ENCODE peak calls at places on chromosomes 3 and 15, in four cellular contexts. S, W, T and R are unnamed samples.

GRCh38 chr3:110989446-110989845 is 82.2 kb upstream of the NECTIN3 start:
- DNase-seq in T (no peak), S (no peak), W (no peak), R (no peak)

GRCh38 chr3:142077859-142078500 is 71.4 kb downstream of the TFDP2 start:
- DNase-seq in T (no peak), S (no peak), W (no peak), R (no peak)

GRCh38 chr3:159229161-159229560 is 427.3 kb downstream of the MFSD1 start:
- DNase-seq in S (no peak), W (no peak), T (no peak), R (no peak)

GRCh38 chr3:178949896-178950295 is 121.7 kb downstream of the ZMAT3 start:
- DNase-seq in T (peak), W (no peak), S (no peak), R (no peak)

GRCh38 chr3:194312186-194312742 is 38.9 kb downstream of the CPN2 start:
- DNase-seq in S (no peak), T (no peak), W (no peak), R (no peak)

GRCh38 chr3:35671483-35671882 is 32.2 kb downstream of the ARPP21 start:
- DNase-seq in W (no peak), S (no peak), T (no peak), R (peak)

GRCh38 chr3:68256635-68257034 is 602.2 kb upstream of the SUCLG2 start:
- DNase-seq in T (no peak), W (no peak), S (peak), R (peak)

GRCh38 chr3:18444597-18445420 is 19.7 kb upstream of the SATB1 start:
- DNase-seq in T (peak), W (no peak), S (peak), R (peak)

GRCh38 chr15:62592920-62593319 is 427.8 kb upstream of the C2CD4B start:
- DNase-seq in T (no peak), S (no peak), W (no peak), R (no peak)

GRCh38 chr3:51389423-51390183 is 1.5 kb upstream of the RBM15B start:
- DNase-seq in W (no peak), S (peak), T (peak), R (peak)

GRCh38 chr15:42070276-42070965 is 23.9 kb downstream of the PLA2G4D start:
- DNase-seq in S (no peak), T (no peak), W (no peak), R (no peak)

GRCh38 chr3:114623420-114624046 is 329.7 kb downstream of the TIGIT start:
- DNase-seq in T (peak), W (no peak), S (no peak), R (no peak)

GRCh38 chr15:101295607-101296225 is 668 bp upstream of the SNRPA1 start:
- DNase-seq in S (no peak), W (no peak), T (peak), R (no peak)

GRCh38 chr3:188179006-188179966 is 25.3 kb downstream of the LPP start:
- DNase-seq in T (peak), S (no peak), W (no peak), R (peak)
- H3K4me3 ChIP-seq in T (peak), S (no peak), W (no peak), R (no peak)

GRCh38 chr3:123201557-123202427 is at the start of gene SEC22A:
- DNase-seq in S (peak), T (peak), W (peak), R (peak)
- H3K4me2 ChIP-seq in S (peak), T (peak), W (peak), R (peak)

GRCh38 chr3:188431553-188431952 is 277.6 kb downstream of the LPP start:
- DNase-seq in T (peak), W (no peak), S (no peak), R (no peak)
- H3K27ac ChIP-seq in T (peak), W (no peak), S (no peak), R (no peak)

GRCh38 chr3:171256445-171257250 is 203.6 kb downstream of the TNIK start:
- DNase-seq in T (peak), S (no peak), W (no peak), R (no peak)

GRCh38 chr3:171258316-171258715 is 201.9 kb downstream of the TNIK start:
- DNase-seq in T (peak), S (no peak), W (peak), R (no peak)

GRCh38 chr3:171260430-171260829 is 199.8 kb downstream of the TNIK start:
- DNase-seq in S (no peak), W (no peak), T (no peak), R (no peak)

GRCh38 chr3:171255236-171255806 is 204.9 kb downstream of the TNIK start:
- DNase-seq in T (no peak), S (no peak), W (no peak), R (peak)

DNA sequence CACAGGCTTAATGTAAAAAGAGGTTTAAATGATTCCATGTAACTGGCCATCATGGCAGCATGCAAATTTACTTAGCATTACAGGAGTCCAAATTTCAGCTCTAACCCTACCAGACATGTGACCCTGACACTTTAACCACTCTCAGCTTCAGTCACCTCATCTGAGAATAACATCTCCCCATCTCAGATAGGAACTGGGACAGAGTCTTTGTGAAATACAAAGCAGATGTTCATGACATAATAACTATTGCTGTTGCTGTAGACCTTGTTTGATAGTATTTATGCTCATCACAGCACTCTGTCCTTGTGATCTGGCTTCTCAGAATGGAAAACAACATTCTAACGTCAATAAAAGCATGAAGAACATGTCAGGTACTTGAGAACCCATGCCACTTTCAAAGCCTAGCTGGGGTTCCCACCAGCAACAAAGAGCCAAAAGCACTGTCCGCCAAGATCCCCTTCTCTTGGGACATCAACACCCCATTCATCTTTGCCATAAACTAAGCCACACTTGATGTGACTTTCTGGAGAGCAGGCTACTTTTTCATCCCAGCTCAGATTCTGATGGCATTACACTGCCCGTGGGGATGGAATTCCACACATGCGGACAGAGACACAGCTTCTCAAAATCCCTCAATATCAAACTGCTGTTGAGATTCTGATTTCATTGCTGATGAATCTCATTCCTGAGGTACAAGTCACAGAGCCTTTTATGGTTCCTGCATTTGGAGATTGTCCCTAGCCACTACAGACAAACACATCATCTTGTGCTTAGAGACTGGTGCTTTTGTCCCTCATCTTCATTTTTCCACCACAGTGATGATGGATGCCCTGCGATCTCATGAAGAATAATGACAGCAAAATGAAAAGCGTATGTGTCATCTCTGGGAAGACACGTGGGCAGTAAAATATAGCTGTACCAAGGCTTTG is 202.7 kb downstream of the TNIK start:
- DNase-seq in T (peak), W (no peak), S (no peak), R (no peak)
- H3K4me3 ChIP-seq in T (no peak), W (no peak), S (no peak), R (no peak)

DNA sequence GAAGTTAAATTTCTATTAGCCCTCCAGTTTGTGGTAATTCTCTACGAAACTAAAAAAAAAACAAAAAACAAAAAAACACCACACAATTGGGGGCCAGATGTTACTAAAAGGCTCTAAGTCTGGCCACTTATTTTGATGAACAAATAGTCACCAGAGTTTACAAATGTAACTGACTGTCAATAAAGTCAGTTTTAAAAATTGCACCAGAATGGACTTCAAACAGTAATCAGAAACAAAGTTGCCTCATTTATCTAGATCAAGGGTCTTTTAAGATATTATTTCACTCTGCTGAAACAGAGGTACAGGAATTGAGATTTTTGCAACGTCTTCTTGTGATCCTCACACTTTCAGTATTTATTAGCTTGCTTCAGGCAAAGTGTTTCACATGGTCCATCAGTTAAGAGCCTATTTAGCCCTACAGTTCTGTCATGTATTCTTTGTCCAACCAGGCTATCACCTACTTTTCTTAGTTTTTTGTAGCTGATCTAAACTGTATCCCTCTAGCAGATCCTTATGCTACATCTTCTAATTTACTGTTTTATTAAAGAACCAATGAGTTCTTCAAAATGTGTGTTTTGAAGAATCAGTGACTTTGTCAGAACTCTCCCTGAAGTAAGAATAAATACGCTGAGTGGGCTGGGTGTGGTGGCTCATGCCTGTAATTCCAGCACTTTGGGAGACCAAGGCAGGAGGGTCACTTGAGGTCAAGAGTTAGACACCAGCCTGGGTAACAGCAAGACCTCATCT is 74.7 kb downstream of the ANKRD28 start:
- DNase-seq in T (no peak), W (no peak), S (no peak), R (no peak)
- H3K4me2 ChIP-seq in T (no peak), W (no peak), S (no peak), R (no peak)

DNA sequence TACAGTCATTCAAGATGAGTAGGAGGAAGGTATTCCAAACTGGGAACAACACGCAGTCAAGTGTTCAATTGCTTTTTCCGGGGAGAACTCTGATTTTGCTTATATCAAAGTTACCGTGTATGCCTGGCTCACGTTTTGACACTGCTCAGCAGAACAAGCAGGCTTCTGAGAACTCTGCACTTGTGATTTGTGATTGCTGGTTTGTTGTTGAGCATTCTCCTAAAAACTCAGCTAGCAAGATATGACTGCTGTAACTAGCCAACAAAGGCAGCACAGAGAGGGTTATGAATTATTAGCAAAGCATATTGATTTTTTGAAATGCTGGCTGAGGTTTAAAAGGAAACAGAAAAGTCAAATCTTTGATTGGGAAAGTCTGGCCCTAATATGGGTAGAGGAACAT is 151.7 kb downstream of the ZPLD1 start:
- DNase-seq in T (no peak), W (no peak), S (no peak), R (no peak)
- H3K27ac ChIP-seq in T (no peak), W (no peak), S (no peak), R (no peak)

GRCh38 chr15:80480909-80481308 is 76.7 kb downstream of the ARNT2 start:
- DNase-seq in T (peak), W (no peak), S (no peak), R (no peak)
- H3K4me3 ChIP-seq in T (peak), W (no peak), S (peak), R (no peak)